ENCODE peak calls at places on chromosomes 7 and 10, in six cellular contexts. T, Q, N, G, C and Y are unnamed samples.

GRCh38 chr10:114403545-114404161 is 649 bp downstream of the AFAP1L2 start:
- DNase-seq in G (no peak), N (no peak), T (peak), Q (no peak), C (no peak), Y (no peak)

GRCh38 chr7:130941322-130942210 is 207.6 kb upstream of the KLF14 start:
- DNase-seq in T (no peak), N (peak), C (no peak), G (no peak), Q (no peak), Y (no peak)

GRCh38 chr7:11742496-11742895 is 89.5 kb downstream of the THSD7A start:
- DNase-seq in Q (no peak), T (no peak), G (no peak), N (no peak), C (no peak), Y (no peak)

GRCh38 chr7:36303202-36304098 is 86.2 kb upstream of the ANLN start:
- DNase-seq in N (peak), Q (no peak), C (peak), T (peak), G (no peak), Y (peak)

GRCh38 chr7:3064077-3064476 is 20.4 kb upstream of the CARD11 start:
- DNase-seq in T (no peak), G (no peak), N (no peak), C (no peak), Q (no peak), Y (no peak)

GRCh38 chr7:112782498-112782897 is 7.7 kb downstream of the TMEM168 start:
- DNase-seq in N (peak), C (no peak), T (no peak), Q (no peak), G (no peak), Y (peak)

GRCh38 chr7:84700563-84701370 is 486.1 kb downstream of the SEMA3D start:
- DNase-seq in N (peak), G (no peak), Q (no peak), C (no peak), T (no peak), Y (no peak)

GRCh38 chr10:29106287-29106686 is 182.6 kb upstream of the LYZL1 start:
- DNase-seq in C (no peak), T (no peak), N (no peak), Q (no peak), G (no peak), Y (no peak)

GRCh38 chr10:30820282-30820991 is 190.9 kb upstream of the LYZL2 start:
- DNase-seq in C (no peak), N (no peak), Q (no peak), G (no peak), T (no peak), Y (no peak)

GRCh38 chr10:62562101-62562500 is 187.9 kb downstream of the ZNF365 start:
- DNase-seq in T (no peak), Q (no peak), C (no peak), N (no peak), G (no peak), Y (no peak)

GRCh38 chr10:89115876-89116627 is 91.1 kb downstream of the CH25H start:
- DNase-seq in G (no peak), C (no peak), T (no peak), Q (no peak), N (peak), Y (peak)

GRCh38 chr7:69114374-69114773 is 483.9 kb upstream of the AUTS2 start:
- DNase-seq in N (peak), T (no peak), Q (no peak), G (no peak), C (no peak), Y (no peak)

GRCh38 chr10:32376780-32377179 is 29.8 kb upstream of the EPC1 start:
- DNase-seq in Q (peak), N (no peak), C (no peak), T (no peak), G (no peak), Y (no peak)